ENCODE peak calls at places on chromosome 7, in six cellular contexts. V, K, N, U, T and X are unnamed samples.

GRCh38 chr7:1712907-1713501 is 42.9 kb downstream of the ELFN1 start:
- DNase-seq in N (no peak), T (no peak), K (no peak), V (no peak), U (no peak), X (no peak)

GRCh38 chr7:22885824-22886255 is 63.2 kb upstream of the TOMM7 start:
- DNase-seq in K (no peak), T (no peak), V (no peak), U (peak; percentile 29), N (no peak), X (no peak)

GRCh38 chr7:112592565-112592964 is 111.8 kb downstream of the LSMEM1 start:
- DNase-seq in T (no peak), U (no peak), V (no peak), N (no peak), K (no peak), X (no peak)

GRCh38 chr7:150382123-150382843 is 3.2 kb downstream of the ZNF775 start:
- DNase-seq in K (no peak), N (no peak), U (no peak), T (no peak), V (no peak), X (no peak)

GRCh38 chr7:114758661-114759227 is 163.2 kb upstream of the MDFIC start:
- DNase-seq in T (no peak), K (no peak), V (no peak), N (no peak), U (no peak), X (no peak)

GRCh38 chr7:3200504-3200903 is 100.5 kb upstream of the SDK1 start:
- DNase-seq in T (peak; percentile 35), N (no peak), K (no peak), U (no peak), V (no peak), X (no peak)

GRCh38 chr7:139620676-139621344 is 97.3 kb downstream of the CLEC2L start:
- DNase-seq in T (peak; percentile 58), N (peak; percentile 36), K (peak; percentile 36), U (peak; percentile 40), V (no peak), X (no peak)

GRCh38 chr7:137343483-137343841 is at the start of gene PTN:
- DNase-seq in V (peak; percentile 43), K (peak; percentile 43), T (peak; percentile 62), N (peak; percentile 50), U (no peak), X (peak; percentile 67)

GRCh38 chr7:107210400-107210799 is 41.6 kb downstream of the HBP1 start:
- DNase-seq in V (no peak), K (no peak), N (no peak), U (no peak), T (no peak), X (no peak)

GRCh38 chr7:91228327-91228726 is 35.9 kb upstream of the FZD1 start:
- DNase-seq in N (no peak), K (no peak), V (no peak), T (no peak), U (no peak), X (no peak)

GRCh38 chr7:70016044-70016770 is 417.9 kb downstream of the AUTS2 start:
- DNase-seq in V (no peak), T (no peak), U (no peak), N (peak; percentile 23), K (no peak), X (no peak)

GRCh38 chr7:149171894-149172533 is 23.3 kb upstream of the ZNF282 start:
- DNase-seq in K (no peak), T (no peak), V (no peak), U (no peak), N (no peak), X (no peak)

GRCh38 chr7:26151096-26151495 is 902 bp upstream of the NFE2L3 start:
- DNase-seq in U (no peak), V (no peak), T (no peak), K (no peak), N (no peak), X (no peak)

GRCh38 chr7:73976761-73977625 is 51.0 kb upstream of the ELN start:
- DNase-seq in K (no peak), U (no peak), T (no peak), N (no peak), V (no peak), X (no peak)

GRCh38 chr7:30476401-30477145 is 2.0 kb downstream of the NOD1 start:
- DNase-seq in K (no peak), U (no peak), N (no peak), T (no peak), V (no peak), X (no peak)

GRCh38 chr7:23105086-23105643 is 420 bp upstream of the KLHL7 start:
- DNase-seq in N (no peak), U (no peak), K (no peak), V (no peak), T (no peak), X (no peak)

GRCh38 chr7:92639956-92640355 is 49.8 kb upstream of the FAM133B start:
- DNase-seq in K (no peak), T (no peak), U (no peak), N (no peak), V (no peak), X (no peak)

GRCh38 chr7:120973849-120974248 is 14.7 kb upstream of the CPED1 start:
- DNase-seq in T (no peak), K (no peak), V (no peak), U (no peak), N (no peak), X (no peak)

GRCh38 chr7:107232568-107233090 is 63.8 kb downstream of the HBP1 start:
- DNase-seq in T (no peak), K (no peak), V (peak; percentile 23), U (no peak), N (no peak), X (no peak)

GRCh38 chr7:107167483-107168232 is 1.1 kb upstream of the HBP1 start:
- DNase-seq in K (peak; percentile 9), N (peak; percentile 82), U (no peak), V (peak; percentile 61), T (peak; percentile 77), X (no peak)

GRCh38 chr7:138713191-138713590 is 12.0 kb upstream of the SVOPL start:
- DNase-seq in K (no peak), T (no peak), V (no peak), N (no peak), U (no peak), X (no peak)

GRCh38 chr7:70614237-70614984 is 517.5 kb upstream of the GALNT17 start:
- DNase-seq in N (peak; percentile 48), T (peak; percentile 81), V (no peak), K (peak; percentile 37), U (no peak), X (no peak)

GRCh38 chr7:149317986-149318672 is 56.1 kb downstream of the ZNF783 start:
- DNase-seq in K (no peak), U (no peak), N (no peak), V (no peak), T (no peak), X (no peak)

GRCh38 chr7:27095050-27095896 is 527 bp downstream of the HOXA1 start:
- DNase-seq in U (no peak), V (no peak), T (no peak), K (no peak), N (no peak), X (peak; percentile 75)

GRCh38 chr7:16066805-16067459 is 354.4 kb downstream of the CRPPA start:
- DNase-seq in N (no peak), T (no peak), K (no peak), U (no peak), V (no peak), X (no peak)

DNA sequence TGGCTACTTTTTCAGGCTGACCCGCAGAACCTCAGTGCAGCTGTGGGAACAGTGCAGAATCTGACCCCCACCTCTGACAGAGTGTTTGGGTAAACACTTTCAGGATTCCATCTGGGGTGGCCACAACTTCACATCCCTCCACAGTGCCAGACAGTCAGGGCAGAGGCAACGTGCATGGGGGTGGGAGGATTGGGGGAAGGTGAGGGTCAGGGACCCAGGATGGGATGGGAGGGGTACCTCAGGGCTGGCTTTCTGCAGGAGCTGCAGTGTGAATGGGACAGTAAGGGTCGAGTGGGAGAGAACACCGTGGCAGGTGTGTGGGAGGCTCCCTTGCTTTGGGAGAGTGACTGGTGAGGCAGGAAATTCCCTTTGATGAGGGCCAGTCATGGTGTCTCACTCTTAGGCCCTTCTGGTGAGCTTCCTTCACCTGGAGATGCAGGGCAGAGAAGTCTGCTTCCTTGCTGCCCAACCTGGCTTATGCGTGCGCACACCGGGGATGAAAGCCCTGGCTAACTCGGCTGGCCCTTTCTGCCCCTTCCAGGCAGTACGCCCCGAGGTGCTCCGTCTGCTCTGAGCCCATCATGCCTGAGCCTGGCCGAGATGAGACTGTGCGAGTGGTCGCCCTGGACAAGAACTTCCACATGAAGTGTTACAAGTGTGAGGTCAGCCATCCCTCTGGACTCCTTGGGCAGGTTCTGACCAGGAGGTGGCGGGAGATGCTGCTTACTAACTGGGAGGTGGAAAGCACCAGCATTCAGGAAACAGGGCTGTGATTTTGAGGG is 8.4 kb downstream of the ZYX start:
- DNase-seq in V (no peak), U (no peak), K (no peak), T (no peak), N (no peak), X (no peak)
- TF ChIP-seq CTCF in V (peak; percentile 8), U (no peak), K (no peak), T (no peak), N (no peak), X (no peak)

DNA sequence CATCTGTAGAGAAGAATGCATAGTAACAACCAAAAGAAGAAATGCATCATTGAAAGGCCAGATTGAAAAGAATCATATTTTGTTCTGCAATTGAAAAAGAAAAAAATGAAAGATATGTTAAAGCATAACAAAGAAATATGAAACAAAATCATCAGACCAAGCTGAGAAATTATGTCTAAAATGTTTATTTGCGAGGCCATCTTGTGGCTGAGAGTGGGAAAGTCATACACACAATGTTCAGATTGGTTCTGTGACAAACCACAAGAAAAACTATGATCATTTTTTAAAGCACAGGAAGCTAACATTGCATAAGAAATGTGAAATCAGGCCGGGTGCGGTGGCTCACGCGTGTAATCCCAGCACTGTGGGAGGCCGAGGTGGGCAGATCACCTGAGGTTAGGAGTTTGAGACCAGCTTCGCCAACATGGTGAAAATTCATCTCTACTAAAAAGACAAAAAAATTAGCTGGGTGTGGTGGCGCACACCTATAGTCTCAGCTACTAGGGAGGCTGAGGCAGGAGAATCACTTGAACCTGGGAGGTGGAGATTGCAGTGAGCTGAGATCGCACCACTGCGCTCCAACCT is 36.6 kb downstream of the ABCB5 start:
- DNase-seq in V (no peak), K (no peak), U (no peak), T (peak; percentile 23), N (no peak), X (no peak)
- TF ChIP-seq CTCF in V (peak; percentile 26), K (peak; percentile 72), U (no peak), T (peak; percentile 52), N (peak; percentile 33), X (peak; percentile 75)

DNA sequence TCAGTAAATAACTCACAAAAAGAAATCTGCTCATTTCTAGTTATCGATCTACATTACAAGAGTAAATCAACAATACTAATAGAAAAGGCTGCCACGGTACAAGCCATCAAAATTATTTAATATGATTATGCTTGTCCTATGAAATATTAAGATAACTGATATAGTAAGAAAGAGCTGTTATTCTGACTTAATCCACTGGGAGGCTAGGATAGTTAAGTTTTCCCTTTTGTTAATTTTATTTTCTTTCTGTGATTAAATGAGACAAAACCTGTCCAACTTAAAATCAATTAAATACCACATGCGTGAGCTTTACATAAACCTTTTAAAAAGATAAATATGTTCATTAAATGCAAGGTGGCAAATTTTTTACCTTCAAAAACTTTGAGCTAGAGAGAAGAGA is 114.8 kb downstream of the LMBR1 start:
- DNase-seq in N (no peak), K (no peak), V (no peak), T (no peak), U (no peak), X (no peak)
- TF ChIP-seq CTCF in N (peak; percentile 27), K (peak; percentile 46), V (peak; percentile 31), T (no peak), U (no peak), X (peak; percentile 57)

GRCh38 chr7:6489612-6490011 is 41.9 kb upstream of the DAGLB start:
- DNase-seq in V (no peak), K (no peak), U (no peak), N (no peak), T (no peak), X (no peak)
- TF ChIP-seq CTCF in V (no peak), K (peak; percentile 23), U (no peak), N (no peak), T (no peak), X (no peak)